ENCODE peak calls at places on chromosomes 6 and 20, in nine cellular contexts. L is heart right ventricle, U is hepatocyte, H is endothelial cell of umbilical vein, D is spleen, E is lower lobe of right lung, W is prostate gland, F is A549, C is GM23338. R is an unnamed sample. For H3K4me1, the result is how much of the 10 kb centered on the place peaks cover.

GRCh38 chr6:79421707-79422484 is 115.3 kb downstream of the LCA5 start:
- DNase-seq in L (no peak), U (peak), H (peak), D (no peak), E (no peak), W (no peak), F (peak), C (no peak), R (no peak)

GRCh38 chr6:121760191-121760590 is 324.7 kb downstream of the GJA1 start:
- DNase-seq in L (no peak), U (no peak), H (no peak), D (no peak), E (no peak), W (no peak), F (no peak), C (no peak), R (peak)

GRCh38 chr20:3316131-3316530 is 77.1 kb upstream of the SLC4A11 start:
- DNase-seq in L (no peak), U (no peak), H (no peak), D (no peak), E (peak), W (no peak), F (no peak), C (no peak), R (no peak)

GRCh38 chr6:55668625-55669024 is 89.6 kb upstream of the HMGCLL1 start:
- DNase-seq in L (no peak), U (peak), H (peak), D (no peak), E (no peak), W (no peak), F (no peak), C (peak), R (no peak)

GRCh38 chr6:215335-216034 is 76.8 kb upstream of the DUSP22 start:
- DNase-seq in L (no peak), U (no peak), H (no peak), D (no peak), E (peak), W (no peak), F (no peak), C (no peak), R (no peak)

GRCh38 chr6:20929283-20929682 is 395.0 kb downstream of the CDKAL1 start:
- DNase-seq in L (no peak), U (no peak), H (no peak), D (no peak), E (no peak), W (no peak), F (no peak), C (no peak), R (no peak)

GRCh38 chr6:118320652-118321051 is 227.4 kb upstream of the PLN start:
- DNase-seq in L (no peak), U (no peak), H (peak), D (no peak), E (no peak), W (no peak), F (no peak), C (no peak), R (no peak)

GRCh38 chr6:153001767-153002612 is 519 bp downstream of the MTRF1L start:
- DNase-seq in L (no peak), U (peak), H (peak), D (peak), E (no peak), W (no peak), F (no peak), C (peak), R (no peak)

GRCh38 chr6:4133941-4134838 is 1.2 kb downstream of the ECI2 start:
- DNase-seq in L (no peak), U (no peak), H (peak), D (peak), E (peak), W (peak), F (no peak), C (peak), R (peak)

GRCh38 chr6:30754631-30755030 is 10.3 kb upstream of the IER3 start:
- DNase-seq in L (no peak), U (no peak), H (no peak), D (no peak), E (no peak), W (no peak), F (no peak), C (no peak), R (no peak)

GRCh38 chr6:25968769-25969168 is 6.2 kb downstream of the TRIM38 start:
- DNase-seq in L (no peak), U (no peak), H (no peak), D (no peak), E (no peak), W (no peak), F (no peak), C (no peak), R (no peak)

GRCh38 chr6:127869772-127870404 is 31.0 kb downstream of the THEMIS start:
- DNase-seq in L (no peak), U (no peak), H (no peak), D (no peak), E (no peak), W (no peak), F (no peak), C (no peak), R (no peak)

GRCh38 chr6:77425676-77426075 is 37.6 kb downstream of the HTR1B start:
- DNase-seq in L (no peak), U (no peak), H (no peak), D (no peak), E (no peak), W (no peak), F (no peak), C (no peak), R (no peak)

GRCh38 chr6:143536461-143536865 is 24.9 kb upstream of the FUCA2 start:
- DNase-seq in L (peak), U (no peak), H (peak), D (peak), E (peak), W (peak), F (peak), C (peak), R (peak)

GRCh38 chr20:38724603-38725457 is 544 bp downstream of the SLC32A1 start:
- DNase-seq in L (no peak), U (no peak), H (no peak), D (no peak), E (no peak), W (no peak), F (no peak), C (peak), R (no peak)

GRCh38 chr20:56395166-56395565 is 2.7 kb downstream of the CSTF1 start:
- DNase-seq in L (no peak), U (no peak), H (no peak), D (no peak), E (no peak), W (no peak), F (no peak), C (no peak), R (no peak)

GRCh38 chr6:34004706-34005105 is 141.2 kb downstream of the GRM4 start:
- DNase-seq in L (no peak), U (no peak), H (no peak), D (no peak), E (no peak), W (peak), F (no peak), C (no peak), R (no peak)

GRCh38 chr6:4872841-4873240 is 96.6 kb downstream of the CDYL start:
- DNase-seq in L (no peak), U (no peak), H (peak), D (no peak), E (no peak), W (no peak), F (no peak), C (no peak), R (no peak)

GRCh38 chr20:34581341-34582189 is 23.0 kb downstream of the MAP1LC3A start:
- DNase-seq in L (no peak), U (peak), H (peak), D (no peak), E (no peak), W (no peak), F (no peak), C (no peak), R (no peak)

GRCh38 chr6:47478233-47479155 is 905 bp downstream of the CD2AP start:
- DNase-seq in L (no peak), U (peak), H (peak), D (no peak), E (no peak), W (peak), F (peak), C (peak), R (no peak)

GRCh38 chr6:121055572-121056163 is 278.6 kb downstream of the TBC1D32 start:
- DNase-seq in L (no peak), U (peak), H (peak), D (no peak), E (no peak), W (no peak), F (peak), C (peak), R (no peak)

GRCh38 chr6:38720295-38720694 is 5.2 kb downstream of the DNAH8 start:
- DNase-seq in L (no peak), U (no peak), H (peak), D (no peak), E (no peak), W (no peak), F (peak), C (peak), R (no peak)

GRCh38 chr6:152727507-152727906 is 23.1 kb upstream of the VIP start:
- DNase-seq in L (no peak), U (no peak), H (peak), D (no peak), E (no peak), W (no peak), F (no peak), C (peak), R (no peak)

GRCh38 chr6:89793586-89793985 is 26.0 kb downstream of the MDN1 start:
- DNase-seq in L (peak), U (no peak), H (no peak), D (no peak), E (no peak), W (no peak), F (no peak), C (no peak), R (peak)

GRCh38 chr20:41570552-41570951 is 47.6 kb downstream of the CHD6 start:
- DNase-seq in L (no peak), U (peak), H (no peak), D (no peak), E (no peak), W (no peak), F (no peak), C (no peak), R (no peak)

GRCh38 chr6:69791065-69791471 is 5.7 kb downstream of the LMBRD1 start:
- DNase-seq in L (no peak), U (peak), H (no peak), D (no peak), E (no peak), W (no peak), F (no peak), C (peak), R (no peak)

GRCh38 chr6:69792292-69792691 is 4.5 kb downstream of the LMBRD1 start:
- DNase-seq in L (no peak), U (no peak), H (no peak), D (no peak), E (no peak), W (peak), F (no peak), C (no peak), R (no peak)

GRCh38 chr6:69789573-69789972 is 7.2 kb downstream of the LMBRD1 start:
- DNase-seq in L (no peak), U (no peak), H (no peak), D (no peak), E (no peak), W (no peak), F (no peak), C (no peak), R (no peak)

GRCh38 chr6:69785697-69786096 is 11.1 kb downstream of the LMBRD1 start:
- DNase-seq in L (no peak), U (no peak), H (no peak), D (no peak), E (no peak), W (no peak), F (no peak), C (no peak), R (no peak)

GRCh38 chr6:69790629-69791028 is 6.2 kb downstream of the LMBRD1 start:
- DNase-seq in L (no peak), U (no peak), H (no peak), D (no peak), E (no peak), W (no peak), F (no peak), C (no peak), R (no peak)
- H3K4me1 ChIP-seq in L (under half), U (under half), H (under half), D (half or more), E (under half), W (under half), F (under half), C (under half), R (under half)

GRCh38 chr20:49858076-49858565 is 45.5 kb downstream of the SLC9A8 start:
- DNase-seq in L (no peak), U (no peak), H (no peak), D (no peak), E (no peak), W (no peak), F (no peak), C (no peak), R (no peak)

GRCh38 chr20:49859011-49859410 is 46.4 kb downstream of the SLC9A8 start:
- DNase-seq in L (no peak), U (no peak), H (no peak), D (no peak), E (no peak), W (no peak), F (no peak), C (no peak), R (no peak)

GRCh38 chr20:49856904-49857303 is 44.3 kb downstream of the SLC9A8 start:
- DNase-seq in L (no peak), U (no peak), H (no peak), D (no peak), E (no peak), W (no peak), F (no peak), C (no peak), R (no peak)

GRCh38 chr20:49862607-49863200 is 50.1 kb downstream of the SLC9A8 start:
- DNase-seq in L (no peak), U (no peak), H (no peak), D (no peak), E (no peak), W (no peak), F (no peak), C (no peak), R (no peak)

DNA sequence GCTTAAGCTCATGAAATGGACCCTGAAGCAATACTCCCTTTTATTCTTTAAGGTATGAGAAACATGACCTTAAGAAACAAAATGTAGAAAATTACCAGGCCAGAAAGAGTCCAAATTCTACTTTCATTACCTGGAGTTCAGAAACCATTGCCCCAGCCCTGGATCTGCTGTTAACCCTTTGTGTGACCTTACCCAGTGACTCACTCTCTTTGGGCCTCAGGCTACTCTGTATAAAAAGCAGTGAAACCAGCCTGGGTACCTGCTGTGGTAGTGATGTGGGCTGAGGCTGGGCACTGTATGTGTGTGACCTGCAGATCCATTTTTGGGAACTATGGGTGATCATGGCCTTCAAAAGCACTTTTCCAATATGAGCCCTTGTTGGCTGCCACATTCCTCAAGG is 47.2 kb downstream of the SLC9A8 start:
- DNase-seq in L (no peak), U (no peak), H (no peak), D (no peak), E (no peak), W (no peak), F (no peak), C (no peak), R (no peak)
- TF ChIP-seq CTCF in L (no peak), U (no peak), H (no peak), D (no peak), E (no peak), W (no peak), F (no peak), C (no peak), R (no peak)

DNA sequence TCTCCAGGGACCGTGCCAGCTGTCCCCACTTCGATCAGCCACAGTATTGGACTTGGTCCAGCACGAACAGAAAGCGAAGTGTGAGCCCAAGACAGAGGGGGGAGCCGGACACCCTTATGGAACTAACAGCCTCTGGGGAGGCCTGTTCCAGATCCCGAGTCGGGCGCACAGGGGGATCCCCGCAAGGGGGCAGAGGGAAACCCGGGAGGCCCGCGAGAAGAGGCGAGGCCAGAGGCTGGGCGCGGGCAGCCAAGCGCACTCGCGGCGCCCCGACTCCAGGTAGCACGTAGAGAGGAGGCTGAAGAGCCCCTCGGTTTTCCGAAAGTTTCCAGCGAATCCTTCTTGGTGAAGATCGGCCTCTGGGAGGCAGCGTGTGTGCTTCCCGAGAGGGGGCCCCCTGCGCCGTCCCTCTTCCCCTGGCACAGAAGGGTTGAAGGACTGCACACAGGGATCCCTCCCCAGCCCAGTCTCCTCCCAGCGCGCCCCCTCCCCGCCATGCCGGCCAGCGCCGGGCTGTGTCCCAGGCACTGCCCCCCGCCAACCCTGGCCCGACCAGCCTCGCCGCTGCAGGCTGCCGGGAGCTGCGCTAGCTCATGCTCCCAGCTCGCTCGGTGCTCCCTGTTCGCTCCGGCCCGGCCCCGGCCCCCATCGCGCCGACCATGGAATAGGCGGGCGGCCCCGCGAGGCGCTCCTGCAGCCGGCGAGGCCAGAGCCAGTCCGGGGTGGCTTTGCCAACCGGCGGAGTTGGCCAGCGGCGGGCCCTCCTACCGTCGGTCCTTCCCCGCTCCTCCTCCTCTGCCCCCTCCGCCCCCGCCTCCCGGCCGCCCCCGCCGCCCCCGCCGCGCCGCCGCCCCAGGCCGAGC is 550 bp upstream of the SLC24A3 start:
- DNase-seq in L (peak), U (peak), H (no peak), D (peak), E (peak), W (peak), F (no peak), C (peak), R (peak)
- H3K27ac ChIP-seq in L (no peak), U (no peak), H (no peak), D (peak), E (peak), W (peak), F (no peak), C (no peak), R (peak)

DNA sequence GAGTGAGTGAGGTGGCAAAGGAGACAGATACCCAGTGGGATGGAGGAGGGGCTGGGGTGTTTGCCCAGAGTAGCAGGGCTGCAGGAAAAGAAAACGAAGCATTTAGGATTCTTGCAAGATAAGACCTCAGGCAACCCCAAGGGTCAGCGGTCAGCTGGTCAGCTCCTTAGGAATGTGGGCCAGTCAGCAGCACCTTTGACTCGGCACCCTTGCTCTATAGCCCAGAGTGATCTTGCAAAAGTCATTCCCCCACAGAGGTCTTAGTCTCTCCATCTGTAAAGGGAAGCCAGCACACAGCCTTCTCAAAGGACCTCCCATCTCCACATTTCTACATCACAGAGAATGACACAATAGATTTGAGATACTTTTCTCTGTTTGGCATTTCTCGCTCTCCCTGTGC is 56.7 kb downstream of the VEGFA start:
- DNase-seq in L (no peak), U (no peak), H (no peak), D (no peak), E (no peak), W (no peak), F (no peak), C (no peak), R (no peak)
- H3K4me1 ChIP-seq in L (under half), U (under half), H (under half), D (under half), E (under half), W (under half), F (under half), C (under half), R (under half)

DNA sequence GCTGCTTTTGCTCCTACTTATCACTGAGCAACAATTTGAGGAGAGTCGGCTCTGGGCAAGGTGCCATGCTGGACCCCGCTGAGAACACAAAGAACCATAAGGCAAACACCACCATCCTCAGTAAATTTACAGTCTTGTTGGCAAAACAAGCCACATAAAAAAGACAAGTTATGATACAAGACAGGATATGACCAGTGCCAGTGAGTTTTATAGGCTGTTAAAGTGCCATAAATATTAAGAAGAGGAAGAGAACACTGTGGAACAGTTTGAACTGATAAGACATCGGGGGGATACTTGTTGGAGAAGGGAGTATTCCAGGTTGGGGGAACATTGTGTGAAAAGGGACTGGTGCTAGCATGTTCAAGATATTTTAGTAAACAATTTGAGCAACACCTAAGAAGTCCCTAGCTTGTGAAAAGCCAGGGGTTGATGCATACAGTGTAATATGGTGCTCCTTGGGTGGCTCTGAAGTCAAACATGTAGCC is 25.3 kb upstream of the RIPOR2 start:
- DNase-seq in L (no peak), U (peak), H (peak), D (no peak), E (no peak), W (peak), F (no peak), C (no peak), R (no peak)
- TF ChIP-seq CTCF in L (no peak), U (no peak), H (no peak), D (no peak), E (no peak), W (no peak), F (no peak), C (no peak), R (no peak)

GRCh38 chr6:75183099-75183541 is 22.7 kb downstream of the COL12A1 start:
- DNase-seq in L (no peak), U (peak), H (no peak), D (no peak), E (no peak), W (no peak), F (peak), C (no peak), R (no peak)
- H3K27ac ChIP-seq in L (no peak), U (no peak), H (no peak), D (no peak), E (no peak), W (no peak), F (no peak), C (no peak), R (no peak)